ENCODE peak calls at places on chromosomes 6 and 20, in five cellular contexts. K is left lung, M is left ventricle myocardium inferior, T is mesendoderm, J is ovary. B is an unnamed sample.
A peak's percentile ranks its signal among the peaks of the same experiment; 100 is the strongest.

GRCh38 chr6:33407132-33407718 is 3.6 kb upstream of the PHF1 start:
- DNase-seq in M (no peak), J (no peak), K (no peak), T (no peak), B (no peak)

GRCh38 chr6:102841055-102841454 is 1447.5 kb downstream of the GRIK2 start:
- DNase-seq in M (no peak), T (no peak), K (no peak), J (no peak), B (no peak)

GRCh38 chr6:133697666-133698065 is 191.2 kb upstream of the TCF21 start:
- DNase-seq in T (no peak), J (no peak), K (no peak), M (no peak), B (no peak)

GRCh38 chr6:26478100-26478984 is 20.6 kb downstream of the BTN2A1 start:
- DNase-seq in M (no peak), T (no peak), J (no peak), K (no peak), B (no peak)

GRCh38 chr20:39638671-39639070 is 676.5 kb downstream of the DHX35 start:
- DNase-seq in J (no peak), T (no peak), M (no peak), K (no peak), B (no peak)

GRCh38 chr6:100088009-100088408 is 94.0 kb upstream of the MCHR2 start:
- DNase-seq in J (no peak), T (no peak), K (no peak), M (no peak), B (no peak)

GRCh38 chr6:47567586-47567985 is 90.0 kb downstream of the CD2AP start:
- DNase-seq in J (no peak), M (no peak), T (no peak), K (no peak), B (no peak)

GRCh38 chr20:34190679-34191090 is 50.5 kb upstream of the ASIP start:
- DNase-seq in K (peak; percentile 81), T (peak; percentile 92), J (peak; percentile 81), M (peak; percentile 45), B (peak; percentile 79)

GRCh38 chr20:6660441-6660840 is 107.0 kb upstream of the BMP2 start:
- DNase-seq in M (no peak), K (peak; percentile 84), T (peak; percentile 33), J (no peak), B (no peak)

GRCh38 chr20:496126-496696 is 33.9 kb upstream of the TBC1D20 start:
- DNase-seq in J (no peak), M (no peak), T (no peak), K (no peak), B (no peak)

GRCh38 chr20:56414842-56415765 is 3.0 kb downstream of the CASS4 start:
- DNase-seq in K (no peak), T (no peak), M (no peak), J (no peak), B (no peak)

GRCh38 chr20:29296256-29297230 is 1960.9 kb upstream of the DEFB115 start:
- DNase-seq in T (no peak), J (no peak), M (no peak), K (no peak), B (no peak)

GRCh38 chr20:63740501-63741353 is 1.2 kb downstream of the SLC2A4RG start:
- DNase-seq in J (peak; percentile 99), M (peak; percentile 95), T (peak; percentile 88), K (peak; percentile 95), B (peak; percentile 78)

GRCh38 chr20:64101731-64102621 is 5.4 kb downstream of the NPBWR2 start:
- DNase-seq in K (peak; percentile 89), M (peak; percentile 33), T (peak; percentile 48), J (peak; percentile 27), B (peak; percentile 33)

GRCh38 chr6:165906-166305 is 126.4 kb upstream of the DUSP22 start:
- DNase-seq in J (no peak), M (no peak), K (no peak), T (no peak), B (no peak)

GRCh38 chr6:124962617-124963415 is 579 bp downstream of the RNF217 start:
- DNase-seq in K (peak; percentile 87), J (peak; percentile 64), M (peak; percentile 33), T (peak; percentile 75), B (peak; percentile 48)

GRCh38 chr6:74834967-74835366 is 370.9 kb downstream of the COL12A1 start:
- DNase-seq in T (no peak), K (no peak), M (no peak), J (no peak), B (no peak)

GRCh38 chr6:30750379-30750668 is 6.0 kb upstream of the IER3 start:
- DNase-seq in K (no peak), M (no peak), J (no peak), T (no peak), B (no peak)
- H3K27ac ChIP-seq in K (peak overlapping the region; percentile 23), M (peak overlapping the region; percentile 94), J (no peak overlapping the region), T (no peak overlapping the region), B (no peak overlapping the region)

GRCh38 chr6:146460941-146461340 is 82.7 kb upstream of the RAB32 start:
- DNase-seq in M (no peak), J (no peak), T (no peak), K (no peak), B (no peak)
- H3K4me3 ChIP-seq in M (no peak overlapping the region), J (no peak overlapping the region), T (no peak overlapping the region), K (no peak overlapping the region), B (no peak overlapping the region)

GRCh38 chr6:150150458-150150820 is 7.6 kb downstream of the PPP1R14C start:
- DNase-seq in M (no peak), K (no peak), J (no peak), T (no peak), B (no peak)

GRCh38 chr6:150150821-150151646 is 8.2 kb downstream of the PPP1R14C start:
- DNase-seq in T (no peak), M (no peak), K (no peak), J (no peak), B (no peak)

GRCh38 chr6:150145830-150146229 is 3.0 kb downstream of the PPP1R14C start:
- DNase-seq in K (no peak), M (no peak), J (no peak), T (no peak), B (no peak)

GRCh38 chr6:150146436-150146835 is 3.6 kb downstream of the PPP1R14C start:
- DNase-seq in K (no peak), J (no peak), M (no peak), T (no peak), B (no peak)

DNA sequence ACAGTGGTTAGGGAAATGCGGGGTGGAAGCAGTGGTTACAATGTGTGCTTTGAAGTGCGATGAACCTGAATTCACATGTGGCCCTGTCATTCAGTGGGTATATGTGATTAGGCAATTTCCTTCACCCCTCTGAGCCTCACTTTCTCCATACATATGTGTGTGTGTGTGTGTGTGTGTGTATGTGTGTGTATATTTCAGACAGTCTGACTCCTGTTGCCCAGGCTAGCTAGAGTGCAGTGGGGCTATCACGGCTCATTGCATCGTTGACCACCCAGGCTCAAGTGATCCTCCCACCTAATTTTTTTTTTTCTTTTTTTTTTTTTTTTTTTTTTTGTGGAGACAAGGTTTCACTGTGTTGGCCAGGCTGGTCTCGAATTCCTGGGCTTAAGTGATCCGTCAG is 6.3 kb downstream of the PPP1R14C start:
- DNase-seq in T (no peak), J (no peak), M (no peak), K (no peak), B (no peak)
- H3K27me3 ChIP-seq in T (peaks cover 10% of the 10 kb centered on the region), J (no peaks in the 10 kb centered on the region), M (peaks cover 68% of the 10 kb centered on the region), K (peaks cover 17% of the 10 kb centered on the region), B (no peaks in the 10 kb centered on the region)

GRCh38 chr20:20582733-20583132 is 129.7 kb downstream of the RALGAPA2 start:
- DNase-seq in T (no peak), K (no peak), J (no peak), M (no peak), B (no peak)
- H3K27ac ChIP-seq in T (no peak overlapping the region), K (no peak overlapping the region), J (no peak overlapping the region), M (no peak overlapping the region), B (no peak overlapping the region)

DNA sequence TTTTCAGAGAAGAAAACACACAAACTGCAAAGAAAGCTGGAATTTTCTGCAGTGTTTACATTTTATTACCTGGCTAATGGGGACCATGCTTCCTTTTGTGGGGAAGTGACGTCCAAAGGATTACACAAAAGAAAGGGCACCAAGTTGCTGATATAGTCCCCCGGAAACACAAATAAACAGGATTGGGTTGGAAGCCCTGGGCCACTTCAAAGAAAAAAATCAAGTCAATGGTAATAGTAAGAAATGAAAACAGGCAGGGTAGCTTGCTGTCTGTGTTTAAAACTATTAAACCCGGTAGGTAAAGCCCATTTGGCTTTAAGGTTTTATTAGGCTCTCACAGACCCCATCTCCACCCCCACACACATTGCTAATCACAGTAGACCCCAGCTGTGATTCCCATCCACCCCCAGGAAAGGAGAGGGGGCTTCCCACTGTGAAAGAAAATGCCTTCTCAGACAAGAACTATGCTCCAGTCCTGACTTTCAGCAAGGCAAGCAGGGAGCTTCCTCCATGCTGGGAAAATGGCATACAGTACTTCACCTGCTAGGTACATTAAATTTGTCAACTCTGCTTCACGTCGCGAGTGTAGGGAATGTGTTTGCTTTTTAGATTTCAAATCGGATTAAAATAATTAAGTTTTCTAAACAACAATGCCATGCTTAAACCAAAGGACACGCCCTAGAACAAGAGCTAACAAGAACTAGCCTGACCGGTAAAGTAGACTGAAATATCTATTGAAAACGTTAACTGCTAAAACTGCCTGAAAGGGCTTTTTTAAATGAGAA is 1.1 kb downstream of the PERP start:
- DNase-seq in K (no peak), M (no peak), J (no peak), T (peak; percentile 92), B (no peak)
- H3K4me3 ChIP-seq in K (peak overlapping the region; percentile 52), M (peak overlapping the region; percentile 83), J (peak overlapping the region; percentile 59), T (peak overlapping the region; percentile 2), B (peak overlapping the region; percentile 66)

DNA sequence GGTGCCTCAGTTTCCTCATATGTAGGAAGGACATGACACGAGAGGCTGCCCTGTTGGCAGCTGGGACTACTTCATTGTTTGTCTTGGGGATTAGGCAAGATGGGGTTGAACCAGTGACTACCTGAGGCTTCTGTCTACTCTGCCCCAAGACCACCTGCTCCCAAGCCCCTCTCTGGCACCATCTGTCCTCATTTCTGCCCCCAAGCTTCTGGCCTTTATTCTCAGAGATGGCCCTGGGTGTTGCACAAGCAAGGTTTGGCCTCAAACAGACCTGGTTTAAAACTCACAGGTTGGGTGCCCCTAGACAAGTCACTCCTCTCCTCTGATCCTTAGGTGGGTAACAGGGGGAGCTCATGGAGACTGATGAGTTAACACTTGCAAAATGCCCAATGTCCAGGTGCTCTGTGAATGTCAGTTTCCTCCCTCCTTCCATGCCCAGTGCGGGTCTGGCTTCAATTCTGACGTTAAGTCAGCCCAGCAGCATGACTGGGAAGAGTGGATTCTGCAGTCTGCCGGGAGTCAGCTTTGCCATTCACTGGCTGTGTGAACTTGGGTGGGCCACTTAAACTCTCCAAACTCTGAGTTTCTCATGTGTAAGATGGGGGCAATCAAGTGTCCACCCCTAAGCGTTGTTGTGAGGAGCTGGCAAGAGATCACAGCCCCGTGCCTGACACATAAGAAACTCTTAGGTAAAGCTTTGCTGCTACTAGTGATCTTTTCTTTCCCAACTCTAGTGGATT is 84.5 kb upstream of the TOX2 start:
- DNase-seq in J (no peak), T (no peak), M (no peak), K (no peak), B (no peak)
- H3K27me3 ChIP-seq in J (no peaks in the 10 kb centered on the region), T (no peaks in the 10 kb centered on the region), M (peaks cover 79% of the 10 kb centered on the region), K (no peaks in the 10 kb centered on the region), B (no peaks in the 10 kb centered on the region)

GRCh38 chr20:44176833-44177533 is 10.0 kb downstream of the JPH2 start:
- DNase-seq in M (no peak), K (no peak), T (peak; percentile 65), J (no peak), B (no peak)
- H3K27ac ChIP-seq in M (peak overlapping the region; percentile 94), K (no peak overlapping the region), T (no peak overlapping the region), J (no peak overlapping the region), B (no peak overlapping the region)